ENCODE peak calls at places on chromosomes 5 and 9, in six cellular contexts. D, T, G, B, M and Y are unnamed samples.
A peak's percentile ranks its signal among the peaks of the same experiment; 100 is the strongest.

GRCh38 chr9:113992276-113992951 is 85.7 kb downstream of the AMBP start:
- DNase-seq in D (peak; percentile 81), T (peak; percentile 87), G (no peak), B (no peak), M (peak; percentile 16), Y (peak; percentile 42)

GRCh38 chr5:148909766-148910165 is 83.4 kb downstream of the ADRB2 start:
- DNase-seq in D (no peak), T (no peak), G (no peak), B (no peak), M (no peak), Y (no peak)

GRCh38 chr5:132011561-132012384 is at the start of gene ACSL6:
- DNase-seq in D (peak; percentile 33), T (peak; percentile 41), G (peak; percentile 83), B (no peak), M (no peak), Y (peak; percentile 68)

GRCh38 chr5:40680741-40681350 is 1.1 kb downstream of the PTGER4 start:
- DNase-seq in D (no peak), T (peak; percentile 25), G (no peak), B (no peak), M (peak; percentile 30), Y (peak; percentile 65)

GRCh38 chr5:62718368-62718767 is 139.7 kb downstream of the LRRC70 start:
- DNase-seq in D (no peak), T (no peak), G (no peak), B (no peak), M (no peak), Y (no peak)

GRCh38 chr9:136339958-136340310 is 12.6 kb downstream of the GPSM1 start:
- DNase-seq in D (no peak), T (no peak), G (no peak), B (no peak), M (no peak), Y (no peak)

GRCh38 chr5:150021491-150022162 is 21.1 kb downstream of the HMGXB3 start:
- DNase-seq in D (peak; percentile 29), T (peak; percentile 65), G (no peak), B (peak; percentile 19), M (no peak), Y (no peak)

GRCh38 chr9:134283111-134283515 is 43.1 kb upstream of the RXRA start:
- DNase-seq in D (peak; percentile 94), T (no peak), G (no peak), B (peak; percentile 70), M (peak; percentile 49), Y (peak; percentile 61)

GRCh38 chr5:17105744-17106450 is 111.5 kb upstream of the BASP1 start:
- DNase-seq in D (no peak), T (no peak), G (no peak), B (peak; percentile 84), M (no peak), Y (no peak)

GRCh38 chr9:88396836-88397577 is 8.8 kb downstream of the SPIN1 start:
- DNase-seq in D (no peak), T (no peak), G (no peak), B (peak; percentile 69), M (no peak), Y (no peak)

GRCh38 chr9:14348241-14349140 is 34.5 kb upstream of the NFIB start:
- DNase-seq in D (peak; percentile 36), T (no peak), G (no peak), B (no peak), M (no peak), Y (no peak)

GRCh38 chr9:128362774-128363173 is 8.4 kb upstream of the URM1 start:
- DNase-seq in D (no peak), T (no peak), G (no peak), B (no peak), M (no peak), Y (no peak)

GRCh38 chr9:79567671-79568098 is 4.1 kb upstream of the TLE4 start:
- DNase-seq in D (peak; percentile 30), T (no peak), G (no peak), B (no peak), M (no peak), Y (no peak)
- TF ChIP-seq CTCF in D (no peak), T (no peak), G (no peak), B (no peak), M (no peak), Y (no peak)

GRCh38 chr9:32385135-32385884 is 867 bp downstream of the ACO1 start:
- DNase-seq in D (no peak), T (no peak), G (no peak), B (peak; percentile 41), M (no peak), Y (no peak)

GRCh38 chr9:32382582-32383320 is 1.7 kb upstream of the ACO1 start:
- DNase-seq in D (no peak), T (no peak), G (no peak), B (no peak), M (no peak), Y (no peak)

GRCh38 chr9:32384002-32384363 is 460 bp upstream of the ACO1 start:
- DNase-seq in D (no peak), T (no peak), G (no peak), B (no peak), M (no peak), Y (no peak)

GRCh38 chr9:32385885-32386283 is 1.4 kb downstream of the ACO1 start:
- DNase-seq in D (no peak), T (no peak), G (no peak), B (no peak), M (no peak), Y (no peak)

DNA sequence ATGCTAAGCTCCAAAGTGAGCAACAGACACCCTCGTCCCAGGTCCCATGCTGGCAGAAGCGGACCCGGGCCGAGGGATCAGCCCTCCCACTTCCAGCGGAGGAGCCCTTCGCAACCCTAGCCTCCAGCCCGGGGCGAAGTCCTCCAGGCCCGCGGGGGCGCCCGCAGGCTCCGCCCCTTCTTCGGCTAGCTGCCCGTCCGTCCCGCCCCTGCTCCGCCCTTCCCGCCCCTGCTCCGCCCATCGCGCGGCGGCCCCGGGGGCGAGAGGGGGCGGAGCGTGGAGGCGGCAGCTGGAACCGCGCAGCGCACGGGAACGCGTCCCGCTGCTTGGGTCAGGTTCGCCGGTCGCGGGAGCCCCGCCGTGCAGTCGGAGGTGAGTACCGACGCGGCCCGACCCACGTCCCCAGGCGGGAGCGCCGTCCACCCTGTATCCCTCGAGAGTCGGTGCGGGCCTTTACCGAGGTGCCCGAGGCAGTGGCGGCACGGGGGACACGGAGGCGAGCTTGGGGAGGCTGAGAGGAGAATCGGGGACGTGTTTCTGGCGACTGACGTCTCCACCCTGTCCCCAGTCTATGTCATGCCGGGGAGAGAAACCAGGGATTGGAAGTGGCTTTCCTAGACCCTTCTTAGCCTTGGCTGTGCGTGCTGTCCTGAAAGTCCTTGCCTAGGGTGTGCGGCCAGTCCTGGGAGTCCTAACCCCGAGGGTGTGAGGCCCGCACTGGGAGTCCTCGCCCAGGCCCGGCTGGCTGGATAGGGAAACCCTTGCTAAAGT is at the start of gene ACO1:
- DNase-seq in D (peak; percentile 92), T (peak; percentile 92), G (peak; percentile 97), B (peak; percentile 82), M (peak; percentile 79), Y (peak; percentile 96)
- TF ChIP-seq POLR2A in D (peak; percentile 95), T (peak; percentile 96), G (peak; percentile 61), B (no peak), M (peak; percentile 82), Y (peak; percentile 80)

GRCh38 chr5:136089804-136090203 is 42.8 kb upstream of the SMAD5 start:
- DNase-seq in D (no peak), T (peak; percentile 59), G (no peak), B (no peak), M (no peak), Y (no peak)

GRCh38 chr5:136090319-136090718 is 42.3 kb upstream of the SMAD5 start:
- DNase-seq in D (no peak), T (no peak), G (no peak), B (no peak), M (no peak), Y (no peak)

GRCh38 chr5:136084698-136085097 is 47.9 kb upstream of the SMAD5 start:
- DNase-seq in D (peak; percentile 93), T (no peak), G (no peak), B (no peak), M (no peak), Y (no peak)

GRCh38 chr5:136087961-136088871 is 44.4 kb upstream of the SMAD5 start:
- DNase-seq in D (peak; percentile 86), T (peak; percentile 81), G (peak; percentile 60), B (peak; percentile 36), M (no peak), Y (peak; percentile 67)

GRCh38 chr5:136086776-136087566 is 45.7 kb upstream of the SMAD5 start:
- DNase-seq in D (no peak), T (no peak), G (no peak), B (no peak), M (no peak), Y (no peak)
- H3K27ac ChIP-seq in D (no peak overlapping the region), T (no peak overlapping the region), G (no peak overlapping the region), B (no peak overlapping the region), M (no peak overlapping the region), Y (no peak overlapping the region)

GRCh38 chr9:111034146-111034545 is 4.1 kb downstream of the LPAR1 start:
- DNase-seq in D (no peak), T (no peak), G (no peak), B (peak; percentile 72), M (no peak), Y (no peak)

GRCh38 chr9:111036946-111037743 is 1.1 kb downstream of the LPAR1 start:
- DNase-seq in D (no peak), T (no peak), G (no peak), B (peak; percentile 37), M (peak; percentile 22), Y (no peak)

GRCh38 chr9:111034573-111035539 is 3.4 kb downstream of the LPAR1 start:
- DNase-seq in D (no peak), T (no peak), G (no peak), B (peak; percentile 38), M (no peak), Y (no peak)

GRCh38 chr9:111037744-111038335 is 430 bp downstream of the LPAR1 start:
- DNase-seq in D (peak; percentile 72), T (peak; percentile 28), G (no peak), B (peak; percentile 27), M (no peak), Y (peak; percentile 55)

GRCh38 chr9:111036068-111036789 is 2.0 kb downstream of the LPAR1 start:
- DNase-seq in D (peak; percentile 53), T (peak; percentile 22), G (no peak), B (peak; percentile 68), M (peak; percentile 73), Y (peak; percentile 85)
- TF ChIP-seq CTCF in D (no peak), T (no peak), G (no peak), B (peak; percentile 69), M (peak; percentile 69), Y (peak; percentile 64)

GRCh38 chr9:99222416-99223280 is 566 bp downstream of the SEC61B start:
- DNase-seq in D (no peak), T (no peak), G (no peak), B (peak; percentile 36), M (no peak), Y (no peak)
- TF ChIP-seq POLR2A in D (no peak), T (no peak), G (no peak), B (peak; percentile 59), M (no peak), Y (no peak)

DNA sequence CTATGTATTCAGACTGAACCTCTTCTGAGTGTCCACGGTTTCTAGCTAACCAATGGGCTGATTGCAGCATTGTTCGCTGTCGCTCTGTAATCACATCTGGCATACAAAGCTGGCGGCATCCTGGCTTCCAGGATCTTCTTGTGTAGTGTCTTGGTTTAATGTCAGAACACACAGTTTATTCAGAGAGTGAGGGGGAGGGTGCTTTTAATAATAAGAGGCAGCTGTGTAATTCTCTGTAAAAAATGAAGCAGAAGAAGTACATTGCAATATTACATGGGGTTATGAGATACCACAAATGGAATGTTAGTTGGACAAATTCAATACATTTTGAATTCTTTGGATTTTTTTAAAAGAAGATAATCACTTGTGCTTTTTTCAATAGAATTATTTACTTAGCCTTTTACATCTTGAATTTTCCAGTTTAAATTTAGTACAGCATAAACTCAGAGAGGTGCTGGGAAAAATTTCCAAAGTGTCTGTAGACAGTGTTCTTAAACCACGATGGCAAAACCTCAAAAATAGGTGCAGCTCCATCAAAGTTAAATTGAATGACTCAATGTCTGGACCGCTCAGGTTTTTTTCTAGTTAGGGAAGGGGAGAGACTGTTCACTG is 206.0 kb downstream of the PCSK1 start:
- DNase-seq in D (no peak), T (no peak), G (no peak), B (peak; percentile 97), M (peak; percentile 16), Y (no peak)
- H3K27ac ChIP-seq in D (no peak overlapping the region), T (peak overlapping the region; percentile 9), G (no peak overlapping the region), B (peak overlapping the region; percentile 100), M (no peak overlapping the region), Y (no peak overlapping the region)